ENCODE peak calls at places on chromosomes 5 and 9, in seven cellular contexts. One of them, this sample, is unnamed.

GRCh38 chr5:34053133-34053532 is 10.1 kb upstream of the C1QTNF3 start:
- DNase-seq in B cell: no peak
- DNase-seq in endothelial cell: no peak
- DNase-seq in CD8-positive, alpha-beta T cell: no peak
- DNase-seq in fibroblast of pulmonary artery: peak
- DNase-seq in GM10248: no peak
- DNase-seq in right atrium auricular region: no peak
- DNase-seq in this sample: no peak

GRCh38 chr9:128420651-128421473 is at the start of gene CERCAM:
- DNase-seq in fibroblast of pulmonary artery: peak
- DNase-seq in GM10248: peak
- DNase-seq in B cell: peak
- DNase-seq in right atrium auricular region: no peak
- DNase-seq in endothelial cell: peak
- DNase-seq in CD8-positive, alpha-beta T cell: peak
- DNase-seq in this sample: peak

GRCh38 chr9:12996971-12997370 is 222.2 kb downstream of the LURAP1L start:
- DNase-seq in endothelial cell: no peak
- DNase-seq in GM10248: no peak
- DNase-seq in right atrium auricular region: no peak
- DNase-seq in B cell: no peak
- DNase-seq in fibroblast of pulmonary artery: no peak
- DNase-seq in CD8-positive, alpha-beta T cell: no peak
- DNase-seq in this sample: no peak

GRCh38 chr9:130262061-130262745 is 3.4 kb upstream of the HMCN2 start:
- DNase-seq in right atrium auricular region: no peak
- DNase-seq in endothelial cell: no peak
- DNase-seq in fibroblast of pulmonary artery: no peak
- DNase-seq in GM10248: no peak
- DNase-seq in CD8-positive, alpha-beta T cell: no peak
- DNase-seq in B cell: no peak
- DNase-seq in this sample: no peak

GRCh38 chr5:59173568-59173967 is 590.7 kb downstream of the RAB3C start:
- DNase-seq in right atrium auricular region: no peak
- DNase-seq in GM10248: no peak
- DNase-seq in fibroblast of pulmonary artery: peak
- DNase-seq in CD8-positive, alpha-beta T cell: no peak
- DNase-seq in endothelial cell: no peak
- DNase-seq in B cell: no peak
- DNase-seq in this sample: no peak

GRCh38 chr9:16255217-16255616 is 615.3 kb downstream of the BNC2 start:
- DNase-seq in CD8-positive, alpha-beta T cell: no peak
- DNase-seq in right atrium auricular region: no peak
- DNase-seq in fibroblast of pulmonary artery: no peak
- DNase-seq in B cell: no peak
- DNase-seq in endothelial cell: no peak
- DNase-seq in GM10248: no peak
- DNase-seq in this sample: no peak

GRCh38 chr5:43129161-43129560 is 8.4 kb downstream of the ZNF131 start:
- DNase-seq in right atrium auricular region: no peak
- DNase-seq in GM10248: no peak
- DNase-seq in endothelial cell: no peak
- DNase-seq in B cell: no peak
- DNase-seq in fibroblast of pulmonary artery: no peak
- DNase-seq in CD8-positive, alpha-beta T cell: no peak
- DNase-seq in this sample: no peak

GRCh38 chr9:677461-678097 is 163.9 kb upstream of the DMRT1 start:
- DNase-seq in endothelial cell: no peak
- DNase-seq in right atrium auricular region: no peak
- DNase-seq in CD8-positive, alpha-beta T cell: no peak
- DNase-seq in GM10248: no peak
- DNase-seq in fibroblast of pulmonary artery: no peak
- DNase-seq in B cell: no peak
- DNase-seq in this sample: no peak

GRCh38 chr5:51651476-51651875 is 268.2 kb downstream of the ISL1 start:
- DNase-seq in CD8-positive, alpha-beta T cell: no peak
- DNase-seq in fibroblast of pulmonary artery: no peak
- DNase-seq in right atrium auricular region: no peak
- DNase-seq in endothelial cell: no peak
- DNase-seq in GM10248: no peak
- DNase-seq in B cell: no peak
- DNase-seq in this sample: no peak

GRCh38 chr9:107249131-107249533 is 33.9 kb upstream of the RAD23B start:
- DNase-seq in B cell: no peak
- DNase-seq in GM10248: no peak
- DNase-seq in fibroblast of pulmonary artery: no peak
- DNase-seq in right atrium auricular region: no peak
- DNase-seq in CD8-positive, alpha-beta T cell: no peak
- DNase-seq in endothelial cell: no peak
- DNase-seq in this sample: no peak

GRCh38 chr9:85914108-85914507 is 26.8 kb upstream of the NAA35 start:
- DNase-seq in fibroblast of pulmonary artery: peak
- DNase-seq in B cell: no peak
- DNase-seq in GM10248: no peak
- DNase-seq in endothelial cell: no peak
- DNase-seq in CD8-positive, alpha-beta T cell: no peak
- DNase-seq in right atrium auricular region: no peak
- DNase-seq in this sample: no peak

GRCh38 chr5:14025566-14026276 is 81.2 kb upstream of the DNAH5 start:
- DNase-seq in fibroblast of pulmonary artery: no peak
- DNase-seq in right atrium auricular region: no peak
- DNase-seq in GM10248: no peak
- DNase-seq in endothelial cell: no peak
- DNase-seq in B cell: no peak
- DNase-seq in CD8-positive, alpha-beta T cell: no peak
- DNase-seq in this sample: no peak

GRCh38 chr5:172188893-172189692 is 1.1 kb upstream of the STK10 start:
- DNase-seq in endothelial cell: peak
- DNase-seq in GM10248: no peak
- DNase-seq in fibroblast of pulmonary artery: no peak
- DNase-seq in CD8-positive, alpha-beta T cell: no peak
- DNase-seq in B cell: no peak
- DNase-seq in right atrium auricular region: no peak
- DNase-seq in this sample: no peak

GRCh38 chr5:42591026-42591425 is 165.6 kb upstream of the CCDC152 start:
- DNase-seq in right atrium auricular region: peak
- DNase-seq in fibroblast of pulmonary artery: peak
- DNase-seq in endothelial cell: no peak
- DNase-seq in B cell: no peak
- DNase-seq in CD8-positive, alpha-beta T cell: no peak
- DNase-seq in GM10248: no peak
- DNase-seq in this sample: no peak

GRCh38 chr9:4680750-4681149 is 1.4 kb downstream of the CDC37L1 start:
- DNase-seq in right atrium auricular region: no peak
- DNase-seq in fibroblast of pulmonary artery: peak
- DNase-seq in CD8-positive, alpha-beta T cell: no peak
- DNase-seq in B cell: no peak
- DNase-seq in GM10248: no peak
- DNase-seq in endothelial cell: no peak
- DNase-seq in this sample: no peak

GRCh38 chr5:74027732-74028338 is 401.8 kb downstream of the ARHGEF28 start:
- DNase-seq in endothelial cell: no peak
- DNase-seq in CD8-positive, alpha-beta T cell: no peak
- DNase-seq in GM10248: no peak
- DNase-seq in right atrium auricular region: no peak
- DNase-seq in fibroblast of pulmonary artery: no peak
- DNase-seq in B cell: no peak
- DNase-seq in this sample: no peak

GRCh38 chr5:23507278-23507685 is at the start of gene PRDM9:
- DNase-seq in right atrium auricular region: no peak
- DNase-seq in B cell: no peak
- DNase-seq in fibroblast of pulmonary artery: peak
- DNase-seq in CD8-positive, alpha-beta T cell: no peak
- DNase-seq in endothelial cell: no peak
- DNase-seq in GM10248: no peak
- DNase-seq in this sample: no peak

DNA sequence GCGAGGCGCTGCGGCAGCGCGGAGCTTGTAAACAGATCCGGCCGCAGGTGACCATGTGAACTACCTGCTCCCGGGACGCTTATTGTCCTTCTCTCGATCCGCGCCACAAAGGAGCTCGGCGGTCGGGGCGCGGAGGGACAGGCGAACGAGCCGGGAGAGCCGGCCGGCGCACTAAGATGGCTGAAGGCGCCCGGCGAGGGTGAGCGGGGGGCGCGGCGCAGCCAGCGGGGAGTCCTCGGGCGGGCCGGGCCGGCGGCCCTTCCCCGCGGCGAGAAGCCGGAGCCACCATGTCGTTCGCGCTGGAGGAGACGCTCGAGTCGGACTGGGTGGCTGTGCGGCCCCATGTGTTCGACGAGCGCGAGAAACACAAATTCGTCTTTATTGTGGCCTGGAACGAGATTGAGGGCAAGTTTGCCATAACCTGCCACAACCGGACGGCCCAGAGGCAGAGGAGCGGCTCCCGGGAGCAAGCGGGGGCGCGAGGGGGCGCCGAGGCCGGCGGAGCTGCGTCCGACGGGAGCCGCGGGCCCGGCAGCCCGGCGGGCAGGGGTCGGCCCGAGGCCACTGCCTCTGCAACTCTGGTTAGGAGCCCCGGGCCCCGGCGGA is 536 bp downstream of the JMY start:
- DNase-seq in B cell: no peak
- DNase-seq in fibroblast of pulmonary artery: peak
- DNase-seq in endothelial cell: peak
- DNase-seq in right atrium auricular region: no peak
- DNase-seq in CD8-positive, alpha-beta T cell: peak
- DNase-seq in GM10248: peak
- DNase-seq in this sample: no peak
- TF ChIP-seq CTCF in B cell: no peak
- TF ChIP-seq CTCF in fibroblast of pulmonary artery: no peak
- TF ChIP-seq CTCF in endothelial cell: no peak
- TF ChIP-seq CTCF in right atrium auricular region: no peak
- TF ChIP-seq CTCF in CD8-positive, alpha-beta T cell: no peak
- TF ChIP-seq CTCF in GM10248: no peak
- TF ChIP-seq CTCF in this sample: no peak

DNA sequence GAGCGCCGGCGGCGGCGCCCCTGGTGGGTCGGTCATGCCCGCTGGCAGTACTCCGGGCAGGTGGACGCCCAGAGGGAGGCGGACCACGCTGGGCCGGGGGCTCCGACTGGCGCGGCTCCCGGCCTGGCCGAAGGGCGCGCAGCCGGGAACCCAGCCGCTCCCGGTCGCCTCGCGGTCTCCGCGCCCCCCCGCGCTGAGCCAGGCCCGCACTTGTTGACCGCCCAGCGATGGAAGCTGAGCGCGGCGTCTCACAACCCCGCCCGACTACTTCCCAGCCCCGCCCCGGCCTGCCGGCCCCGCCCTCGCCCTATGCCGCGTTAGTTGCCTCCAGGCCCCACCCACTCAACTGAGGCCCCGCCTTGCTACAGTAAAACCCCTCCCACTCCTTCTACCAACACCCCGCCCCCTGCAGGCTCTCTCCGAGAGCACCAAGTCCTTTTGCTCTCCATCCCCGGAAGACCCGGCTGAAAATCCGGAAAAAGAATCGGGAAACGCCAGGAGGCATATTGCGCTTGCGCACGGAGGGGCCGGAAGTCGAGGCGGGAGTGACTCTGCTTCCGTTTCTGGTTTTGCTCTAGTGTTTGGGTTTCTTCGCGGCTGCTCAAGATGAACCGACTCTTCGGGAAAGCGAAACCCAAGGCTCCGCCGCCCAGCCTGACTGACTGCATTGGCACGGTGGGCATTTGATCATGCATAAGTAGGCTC is at the start of the genes BAG1 and CHMP5:
- DNase-seq in GM10248: peak
- DNase-seq in fibroblast of pulmonary artery: peak
- DNase-seq in endothelial cell: peak
- DNase-seq in right atrium auricular region: peak
- DNase-seq in CD8-positive, alpha-beta T cell: peak
- DNase-seq in B cell: peak
- DNase-seq in this sample: peak
- TF ChIP-seq CTCF in GM10248: no peak
- TF ChIP-seq CTCF in fibroblast of pulmonary artery: peak
- TF ChIP-seq CTCF in endothelial cell: peak
- TF ChIP-seq CTCF in right atrium auricular region: peak
- TF ChIP-seq CTCF in CD8-positive, alpha-beta T cell: no peak
- TF ChIP-seq CTCF in B cell: peak
- TF ChIP-seq CTCF in this sample: peak

DNA sequence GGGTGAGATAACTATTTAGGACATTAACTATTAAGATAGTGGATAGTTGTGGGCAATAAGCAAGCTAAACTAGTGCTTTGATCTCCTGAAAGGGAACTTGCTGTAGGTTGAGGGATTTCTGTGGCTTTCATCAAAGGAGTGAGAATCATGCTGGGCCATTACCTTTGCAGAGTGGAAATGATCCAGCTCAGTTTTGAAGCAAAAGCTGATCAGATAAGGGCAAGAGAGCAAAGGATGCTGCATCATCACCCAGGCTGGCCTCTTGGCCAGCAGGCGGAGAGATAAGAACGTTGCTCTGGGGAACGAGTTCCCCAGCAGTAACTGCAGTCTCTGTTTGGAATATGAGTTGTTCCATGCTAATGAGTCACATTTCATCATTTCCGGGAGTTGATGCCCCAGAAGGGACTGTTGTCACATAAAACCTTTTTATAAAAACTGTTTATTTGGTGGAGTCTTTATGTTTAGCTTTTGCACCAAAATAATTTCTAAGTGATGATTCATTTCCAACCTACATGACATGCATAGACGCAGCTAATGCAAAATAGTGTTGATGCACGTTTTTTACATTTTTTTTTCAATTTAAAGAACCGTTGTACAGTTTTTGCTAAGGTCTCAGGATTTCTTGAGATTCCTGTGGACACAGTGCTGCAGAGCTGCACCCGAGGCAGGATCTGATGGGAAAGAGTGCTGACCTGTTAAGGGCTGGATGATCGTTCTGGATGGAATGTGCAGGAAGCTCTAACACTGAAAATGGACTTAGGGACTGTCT is 99.3 kb downstream of the ACTBL2 start:
- DNase-seq in right atrium auricular region: no peak
- DNase-seq in CD8-positive, alpha-beta T cell: no peak
- DNase-seq in GM10248: no peak
- DNase-seq in fibroblast of pulmonary artery: peak
- DNase-seq in endothelial cell: no peak
- DNase-seq in B cell: no peak
- DNase-seq in this sample: no peak
- TF ChIP-seq CTCF in right atrium auricular region: peak
- TF ChIP-seq CTCF in CD8-positive, alpha-beta T cell: no peak
- TF ChIP-seq CTCF in GM10248: no peak
- TF ChIP-seq CTCF in fibroblast of pulmonary artery: peak
- TF ChIP-seq CTCF in endothelial cell: no peak
- TF ChIP-seq CTCF in B cell: no peak
- TF ChIP-seq CTCF in this sample: no peak

DNA sequence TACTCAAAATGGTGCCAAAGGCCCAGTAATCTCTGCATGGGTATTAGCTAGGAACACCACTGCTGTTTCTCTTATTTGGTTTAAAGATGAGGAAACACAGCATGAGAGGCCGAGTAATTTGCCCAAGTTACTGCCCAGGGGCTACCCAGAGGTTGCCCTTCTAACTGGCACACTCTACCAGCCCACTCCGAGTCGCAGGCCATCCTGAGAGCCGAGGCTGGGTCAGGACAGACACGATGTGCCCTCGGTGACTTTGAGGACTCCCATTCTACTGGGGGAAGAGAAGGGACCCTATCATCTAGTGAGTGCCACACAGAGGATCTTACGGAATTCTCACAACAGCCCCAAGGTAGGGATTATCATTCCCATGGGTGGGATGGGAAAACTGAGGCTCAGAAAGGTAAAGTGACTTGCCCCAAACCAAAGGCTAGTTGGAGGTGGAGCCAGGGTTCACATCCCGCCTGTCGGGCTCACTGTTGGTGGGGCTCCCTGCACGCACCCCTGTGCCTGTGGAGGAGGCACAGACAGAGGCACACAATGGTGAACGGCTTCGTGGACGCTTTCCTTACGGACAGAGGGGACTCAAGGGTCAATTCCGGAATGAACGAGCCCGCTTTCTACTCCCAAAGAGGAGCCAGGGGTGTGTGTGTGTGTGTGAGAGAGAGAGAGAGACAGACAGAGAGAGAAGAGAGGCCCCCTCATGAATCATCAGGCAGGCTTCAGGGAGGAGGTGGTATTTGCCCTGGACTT is 225.0 kb downstream of the MELK start:
- DNase-seq in CD8-positive, alpha-beta T cell: no peak
- DNase-seq in GM10248: no peak
- DNase-seq in B cell: no peak
- DNase-seq in right atrium auricular region: no peak
- DNase-seq in endothelial cell: no peak
- DNase-seq in fibroblast of pulmonary artery: no peak
- DNase-seq in this sample: no peak
- TF ChIP-seq CTCF in CD8-positive, alpha-beta T cell: no peak
- TF ChIP-seq CTCF in GM10248: no peak
- TF ChIP-seq CTCF in B cell: no peak
- TF ChIP-seq CTCF in right atrium auricular region: no peak
- TF ChIP-seq CTCF in endothelial cell: no peak
- TF ChIP-seq CTCF in fibroblast of pulmonary artery: no peak
- TF ChIP-seq CTCF in this sample: no peak

This sample was measured in D721Med.